ENCODE peak calls at places on chromosomes 7 and 10, in nine cellular contexts. T, P, E, R, Y, A, W, J and L are unnamed samples.

GRCh38 chr7:48671656-48672055 is 252.7 kb upstream of the CDC14C start:
- DNase-seq in A (no peak), T (no peak), R (no peak), P (no peak), W (no peak), Y (no peak), E (no peak), J (no peak), L (no peak)

GRCh38 chr7:92782855-92783254 is 53.5 kb downstream of the CDK6 start:
- DNase-seq in E (no peak), Y (no peak), J (no peak), A (no peak), T (no peak), W (no peak), R (no peak), P (no peak), L (no peak)

GRCh38 chr7:44959433-44959951 is 19.3 kb downstream of the MYO1G start:
- DNase-seq in J (peak; percentile 53), Y (peak; percentile 4), P (peak; percentile 18), T (no peak), W (no peak), R (peak; percentile 46), A (no peak), E (no peak), L (peak; percentile 55)

GRCh38 chr10:35612385-35613106 is 7.4 kb downstream of the GJD4 start:
- DNase-seq in E (no peak), Y (no peak), W (no peak), R (no peak), A (no peak), T (no peak), J (no peak), P (no peak), L (no peak)

GRCh38 chr10:119198438-119198837 is 8.9 kb upstream of the GRK5 start:
- DNase-seq in P (peak; percentile 33), J (peak; percentile 55), T (peak; percentile 54), R (no peak), A (no peak), W (peak; percentile 29), Y (no peak), E (no peak), L (no peak)

GRCh38 chr10:127926455-127926854 is 19.6 kb downstream of the PTPRE start:
- DNase-seq in E (no peak), P (no peak), Y (no peak), R (no peak), J (no peak), A (no peak), T (no peak), W (peak; percentile 50), L (no peak)

GRCh38 chr7:117325836-117326235 is 3.0 kb upstream of the WNT2 start:
- DNase-seq in E (no peak), P (no peak), T (no peak), R (no peak), A (no peak), W (no peak), J (no peak), Y (peak; percentile 78), L (no peak)

GRCh38 chr7:8418627-8419245 is 14.7 kb upstream of the NXPH1 start:
- DNase-seq in E (peak; percentile 11), R (no peak), P (peak; percentile 81), A (peak; percentile 52), J (peak; percentile 65), W (peak; percentile 68), Y (peak; percentile 49), T (peak; percentile 67), L (peak; percentile 23)

GRCh38 chr7:14639801-14640200 is 262.8 kb downstream of the DGKB start:
- DNase-seq in J (no peak), A (no peak), P (no peak), E (no peak), W (no peak), Y (peak; percentile 9), T (no peak), R (peak; percentile 66), L (no peak)

GRCh38 chr10:121942749-121943148 is 14.9 kb upstream of the ATE1 start:
- DNase-seq in A (peak; percentile 91), P (no peak), Y (peak; percentile 91), E (no peak), R (no peak), J (peak; percentile 79), T (no peak), W (peak; percentile 94), L (no peak)

GRCh38 chr7:121084748-121085336 is 96.3 kb downstream of the CPED1 start:
- DNase-seq in P (no peak), W (peak; percentile 77), Y (peak; percentile 96), R (peak; percentile 20), E (no peak), T (no peak), A (peak; percentile 93), J (peak; percentile 95), L (no peak)

GRCh38 chr10:122213766-122214165 is 57.3 kb upstream of the BTBD16 start:
- DNase-seq in R (no peak), P (no peak), E (peak; percentile 21), Y (no peak), J (no peak), T (no peak), W (no peak), A (no peak), L (no peak)